ENCODE peak calls at places on chromosomes 16 and 17, in seven cellular contexts. P is NCI-H187; N is activated CD8-positive, alpha-beta T cell treated with anti-CD3 and anti-CD28 coated beads for 36 hours; H is lower leg skin; F is NCI-H1105; Y is NCI-H748 treated with DMSO at 0.1 percent for 48 hours; K is neural progenitor cell. T is an unnamed sample.

GRCh38 chr17:74072340-74072739 is 131.1 kb upstream of the RPL38 start:
- DNase-seq in H (no peak), P (no peak), Y (no peak), N (no peak), F (no peak), K (no peak), T (no peak)

GRCh38 chr16:81821422-81822128 is 42.5 kb downstream of the PLCG2 start:
- DNase-seq in H (no peak), N (no peak), P (no peak), K (peak; percentile 21), Y (no peak), F (no peak), T (no peak)

GRCh38 chr17:2192367-2193028 is 111.1 kb downstream of the SMG6 start:
- DNase-seq in F (no peak), H (no peak), P (no peak), Y (no peak), N (peak; percentile 86), K (no peak), T (no peak)

GRCh38 chr17:55160501-55160900 is 104.3 kb upstream of the HLF start:
- DNase-seq in K (peak; percentile 5), P (no peak), H (no peak), F (no peak), Y (no peak), N (no peak), T (no peak)

GRCh38 chr17:41688641-41689496 is at the start of gene EIF1:
- DNase-seq in Y (peak; percentile 96), H (peak; percentile 100), N (peak; percentile 100), P (peak; percentile 98), K (peak; percentile 100), F (peak; percentile 98), T (peak; percentile 100)

GRCh38 chr17:12415031-12415430 is 250.7 kb upstream of the MYOCD start:
- DNase-seq in N (no peak), H (no peak), P (no peak), Y (no peak), F (no peak), K (no peak), T (no peak)

GRCh38 chr17:17494499-17495447 is 1.4 kb downstream of the RASD1 start:
- DNase-seq in F (peak; percentile 53), H (peak; percentile 55), N (peak; percentile 46), K (peak; percentile 77), Y (peak; percentile 63), P (no peak), T (no peak)

GRCh38 chr16:57938936-57939871 is 31.7 kb downstream of the CNGB1 start:
- DNase-seq in F (no peak), P (no peak), Y (no peak), H (peak; percentile 79), N (no peak), K (no peak), T (no peak)

GRCh38 chr17:16428098-16428882 is 12.9 kb downstream of the TRPV2 start:
- DNase-seq in N (peak; percentile 75), F (peak; percentile 23), P (no peak), K (peak; percentile 68), Y (no peak), H (no peak), T (no peak)

GRCh38 chr16:67104061-67104460 is 5.7 kb upstream of the PHAF1 start:
- DNase-seq in Y (no peak), N (peak; percentile 12), H (no peak), P (no peak), F (no peak), K (peak; percentile 50), T (no peak)